ENCODE peak calls at places on chromosomes 6 and 20, in six cellular contexts. R is stomach, O is brain microvascular endothelial cell, Z is cardiac fibroblast, I is upper lobe of left lung, E is tibial artery. M is an unnamed sample.

GRCh38 chr20:61263084-61263695 is 11.1 kb downstream of the CDH4 start:
- DNase-seq in R (no peak), O (peak; percentile 38), Z (peak; percentile 47), I (no peak), E (no peak), M (no peak)

GRCh38 chr6:2353412-2354137 is 108.2 kb upstream of the GMDS start:
- DNase-seq in R (peak; percentile 78), O (peak; percentile 86), Z (peak; percentile 90), I (peak; percentile 56), E (peak; percentile 75), M (peak; percentile 41)

GRCh38 chr20:44719841-44720240 is 4.7 kb downstream of the CCN5 start:
- DNase-seq in R (no peak), O (no peak), Z (no peak), I (no peak), E (no peak), M (no peak)

GRCh38 chr6:127618729-127619128 is 41.8 kb downstream of the C6orf58 start:
- DNase-seq in R (no peak), O (no peak), Z (peak; percentile 24), I (no peak), E (no peak), M (no peak)

GRCh38 chr20:18738055-18738454 is 75.5 kb upstream of the SCP2D1 start:
- DNase-seq in R (no peak), O (no peak), Z (peak; percentile 20), I (no peak), E (no peak), M (no peak)

GRCh38 chr6:137708481-137708880 is 158.6 kb upstream of the TNFAIP3 start:
- DNase-seq in R (no peak), O (no peak), Z (no peak), I (no peak), E (no peak), M (no peak)

GRCh38 chr20:7379621-7380220 is 560.5 kb downstream of the HAO1 start:
- DNase-seq in R (no peak), O (no peak), Z (peak; percentile 12), I (no peak), E (no peak), M (no peak)

GRCh38 chr6:42453649-42454427 is 2.1 kb upstream of the TRERF1 start:
- DNase-seq in R (peak; percentile 54), O (peak; percentile 36), Z (peak; percentile 60), I (peak; percentile 24), E (peak; percentile 51), M (no peak)

GRCh38 chr6:156021746-156022396 is 566.2 kb upstream of the NOX3 start:
- DNase-seq in R (no peak), O (peak; percentile 16), Z (peak; percentile 26), I (no peak), E (no peak), M (peak; percentile 66)

GRCh38 chr6:43830775-43831174 is 60.8 kb downstream of the VEGFA start:
- DNase-seq in R (no peak), O (no peak), Z (no peak), I (no peak), E (no peak), M (no peak)

GRCh38 chr6:97790926-97791590 is 508.0 kb upstream of the MMS22L start:
- DNase-seq in R (no peak), O (no peak), Z (no peak), I (no peak), E (no peak), M (no peak)

GRCh38 chr6:151869345-151869744 is 61.9 kb downstream of the ESR1 start:
- DNase-seq in R (no peak), O (no peak), Z (peak; percentile 79), I (no peak), E (no peak), M (no peak)

GRCh38 chr20:10654630-10655029 is 19.2 kb downstream of the JAG1 start:
- DNase-seq in R (peak; percentile 46), O (peak; percentile 67), Z (no peak), I (no peak), E (peak; percentile 25), M (no peak)

GRCh38 chr6:42932412-42932811 is 3.1 kb downstream of the CNPY3 start:
- DNase-seq in R (no peak), O (no peak), Z (no peak), I (no peak), E (no peak), M (no peak)

GRCh38 chr20:43955244-43956191 is 40.9 kb downstream of the TOX2 start:
- DNase-seq in R (no peak), O (peak; percentile 77), Z (peak; percentile 91), I (no peak), E (peak; percentile 35), M (peak; percentile 87)

GRCh38 chr6:14165091-14165490 is 47.5 kb downstream of the CD83 start:
- DNase-seq in R (no peak), O (peak; percentile 56), Z (peak; percentile 81), I (no peak), E (no peak), M (peak; percentile 56)

GRCh38 chr6:132354517-132355167 is 46.6 kb downstream of the MOXD1 start:
- DNase-seq in R (peak; percentile 44), O (peak; percentile 19), Z (peak; percentile 58), I (no peak), E (peak; percentile 23), M (no peak)

GRCh38 chr20:58891686-58892125 is 39.2 kb downstream of the GNAS start:
- DNase-seq in R (peak; percentile 37), O (no peak), Z (peak; percentile 33), I (peak; percentile 28), E (no peak), M (no peak)

GRCh38 chr6:152459245-152459644 is 177.9 kb downstream of the SYNE1 start:
- DNase-seq in R (no peak), O (no peak), Z (peak; percentile 8), I (no peak), E (no peak), M (no peak)

GRCh38 chr6:65501045-65501444 is 206.0 kb downstream of the EYS start:
- DNase-seq in R (no peak), O (no peak), Z (no peak), I (no peak), E (no peak), M (no peak)

GRCh38 chr6:65505736-65506135 is 201.3 kb downstream of the EYS start:
- DNase-seq in R (no peak), O (no peak), Z (no peak), I (no peak), E (no peak), M (no peak)
- TF ChIP-seq CTCF in R (no peak), O (no peak), Z (no peak), I (no peak), E (no peak), M (no peak)

GRCh38 chr6:10558575-10558974 is 37.4 kb downstream of the GCNT2 start:
- DNase-seq in R (peak; percentile 74), O (no peak), Z (no peak), I (no peak), E (no peak), M (no peak)
- H3K4me3 ChIP-seq in R (peak overlapping the region; percentile 37), O (no peak overlapping the region), Z (no peak overlapping the region), I (no peak overlapping the region), E (no peak overlapping the region), M (no peak overlapping the region)

GRCh38 chr20:62367483-62368302 is 581 bp upstream of the LAMA5 start:
- DNase-seq in R (peak; percentile 60), O (no peak), Z (no peak), I (no peak), E (no peak), M (no peak)

GRCh38 chr20:62369508-62370114 is 2.5 kb upstream of the LAMA5 start:
- DNase-seq in R (no peak), O (no peak), Z (no peak), I (no peak), E (no peak), M (no peak)

GRCh38 chr20:62370115-62370806 is 3.1 kb upstream of the LAMA5 start:
- DNase-seq in R (peak; percentile 49), O (no peak), Z (no peak), I (no peak), E (no peak), M (peak; percentile 52)

GRCh38 chr20:62368303-62368628 is 1.2 kb upstream of the LAMA5 start:
- DNase-seq in R (no peak), O (no peak), Z (no peak), I (no peak), E (no peak), M (no peak)

DNA sequence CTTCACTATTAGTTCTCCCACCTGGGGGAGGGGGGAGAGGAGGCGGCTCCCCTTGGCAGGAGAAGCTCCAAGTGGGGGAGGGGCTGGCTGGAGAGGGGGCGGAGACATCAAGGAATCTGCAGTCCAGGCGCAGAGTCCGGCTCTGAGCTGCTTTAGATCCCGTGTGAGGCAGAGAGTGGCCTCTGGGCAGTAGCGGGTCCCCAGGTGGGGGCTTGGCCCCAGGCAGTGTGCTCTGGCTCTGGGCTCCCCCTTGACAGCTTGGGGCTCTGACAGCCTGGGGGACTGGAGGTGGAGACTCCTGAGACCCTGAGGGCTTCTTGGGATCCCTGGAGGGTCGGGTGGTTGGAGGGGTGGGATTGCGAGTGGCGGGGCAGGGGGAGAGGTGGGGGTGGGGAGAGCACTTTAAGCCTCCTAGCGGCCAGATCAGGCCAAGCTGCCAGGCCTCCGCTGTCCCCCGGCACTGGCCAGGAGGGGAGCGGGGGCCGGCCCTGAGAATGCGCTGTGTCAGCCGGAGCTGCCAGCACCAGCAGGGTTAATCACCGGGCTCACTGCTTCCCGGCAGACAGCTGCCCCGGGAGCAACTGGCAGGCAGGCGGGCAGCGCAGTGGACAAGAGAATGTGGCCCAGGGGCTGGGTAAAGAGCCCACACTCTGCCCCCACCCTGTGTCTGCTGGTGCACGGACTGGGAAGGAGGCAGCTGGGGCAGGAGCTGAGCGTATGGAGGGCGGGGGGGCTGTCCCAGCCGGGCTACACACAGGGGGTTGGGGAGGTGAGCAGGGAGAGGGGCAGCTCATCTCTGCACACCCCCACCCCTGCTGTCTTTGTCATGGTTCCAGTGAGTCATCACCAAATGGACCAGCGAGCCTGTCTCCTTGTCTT is 1.8 kb upstream of the LAMA5 start:
- DNase-seq in R (peak; percentile 47), O (no peak), Z (peak; percentile 45), I (peak; percentile 66), E (no peak), M (no peak)
- TF ChIP-seq CTCF in R (peak; percentile 46), O (peak; percentile 53), Z (peak; percentile 30), I (peak; percentile 59), E (peak; percentile 45), M (peak; percentile 36)

DNA sequence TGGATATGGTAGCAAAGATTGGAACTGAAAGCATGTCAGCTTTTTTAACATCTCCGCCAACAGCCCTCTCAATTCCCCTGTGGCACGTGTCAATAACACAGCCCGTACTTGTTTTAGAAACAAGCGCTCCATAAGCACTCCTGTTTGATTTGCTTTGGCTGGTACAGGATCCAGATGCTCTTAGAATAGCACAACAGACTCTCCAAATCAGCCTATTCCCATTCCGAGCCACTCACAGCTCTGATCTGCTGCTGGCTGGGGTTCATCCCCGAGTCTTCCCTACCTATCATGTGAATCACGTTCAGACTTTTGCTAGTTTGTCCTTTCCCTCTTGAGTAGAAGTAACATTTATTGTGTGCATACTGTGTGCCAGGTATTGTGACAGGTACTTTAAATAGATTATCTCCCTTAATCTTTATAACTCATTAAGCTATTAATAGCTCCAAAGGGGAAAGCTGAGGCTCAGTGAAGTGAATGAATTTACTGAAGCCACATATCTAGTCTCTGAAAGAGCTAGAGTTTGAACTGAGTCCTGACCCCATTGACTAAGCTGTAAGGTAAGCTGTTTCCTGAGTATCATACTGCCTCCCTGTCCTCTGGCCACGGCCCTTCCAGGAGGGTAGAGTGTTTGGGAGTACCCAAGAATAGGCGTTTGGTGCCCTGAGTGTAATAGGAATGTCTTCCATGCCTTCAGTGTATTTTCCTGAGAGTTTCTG is 46.7 kb downstream of the RALY start:
- DNase-seq in R (no peak), O (no peak), Z (no peak), I (peak; percentile 38), E (no peak), M (no peak)
- H3K4me3 ChIP-seq in R (no peak overlapping the region), O (no peak overlapping the region), Z (no peak overlapping the region), I (no peak overlapping the region), E (no peak overlapping the region), M (no peak overlapping the region)